ENCODE peak calls at places on chromosomes 1 and 21, in five cellular contexts. One of them, this sample, is unnamed.

GRCh38 chr1:240608707-240609106 is 3.2 kb downstream of the GREM2 start:
- DNase-seq in psoas muscle: no peak
- DNase-seq in MG63: no peak
- DNase-seq in Panc1: no peak
- DNase-seq in A549: peak; percentile 38
- DNase-seq in this sample: no peak

GRCh38 chr1:151371744-151372410 is 628 bp downstream of the SELENBP1 start:
- DNase-seq in psoas muscle: peak; percentile 57
- DNase-seq in MG63: peak; percentile 46
- DNase-seq in Panc1: no peak
- DNase-seq in A549: peak; percentile 39
- DNase-seq in this sample: peak; percentile 76

GRCh38 chr1:219660666-219661463 is 48.0 kb upstream of the ZC3H11B start:
- DNase-seq in psoas muscle: peak; percentile 88
- DNase-seq in MG63: peak; percentile 55
- DNase-seq in Panc1: peak; percentile 71
- DNase-seq in A549: peak; percentile 93
- DNase-seq in this sample: peak; percentile 71

GRCh38 chr1:10759413-10760200 is 36.8 kb downstream of the CASZ1 start:
- DNase-seq in psoas muscle: no peak
- DNase-seq in MG63: no peak
- DNase-seq in Panc1: no peak
- DNase-seq in A549: no peak
- DNase-seq in this sample: peak; percentile 99

GRCh38 chr1:21205416-21205815 is 28.7 kb upstream of the EIF4G3 start:
- DNase-seq in psoas muscle: no peak
- DNase-seq in MG63: no peak
- DNase-seq in Panc1: no peak
- DNase-seq in A549: no peak
- DNase-seq in this sample: no peak

GRCh38 chr1:54290443-54291184 is 90.6 kb downstream of the MRPL37 start:
- DNase-seq in psoas muscle: no peak
- DNase-seq in MG63: no peak
- DNase-seq in Panc1: no peak
- DNase-seq in A549: peak; percentile 15
- DNase-seq in this sample: peak; percentile 91

GRCh38 chr1:21311016-21311415 is 20.8 kb upstream of the ECE1 start:
- DNase-seq in psoas muscle: no peak
- DNase-seq in MG63: no peak
- DNase-seq in Panc1: no peak
- DNase-seq in A549: no peak
- DNase-seq in this sample: no peak

GRCh38 chr1:155205969-155206593 is 1.6 kb downstream of the THBS3 start:
- DNase-seq in psoas muscle: no peak
- DNase-seq in MG63: no peak
- DNase-seq in Panc1: no peak
- DNase-seq in A549: no peak
- DNase-seq in this sample: no peak

GRCh38 chr1:64042331-64043100 is 160.9 kb upstream of the UBE2U start:
- DNase-seq in psoas muscle: no peak
- DNase-seq in MG63: peak; percentile 74
- DNase-seq in Panc1: no peak
- DNase-seq in A549: no peak
- DNase-seq in this sample: peak; percentile 49

GRCh38 chr1:1168451-1169411 is 4.9 kb upstream of the TTLL10 start:
- DNase-seq in psoas muscle: peak; percentile 9
- DNase-seq in MG63: no peak
- DNase-seq in Panc1: no peak
- DNase-seq in A549: no peak
- DNase-seq in this sample: no peak

GRCh38 chr1:223175633-223176032 is 32.6 kb upstream of the TLR5 start:
- DNase-seq in psoas muscle: no peak
- DNase-seq in MG63: no peak
- DNase-seq in Panc1: no peak
- DNase-seq in A549: no peak
- DNase-seq in this sample: no peak

GRCh38 chr1:31416101-31416736 is 3.2 kb downstream of the SERINC2 start:
- DNase-seq in psoas muscle: no peak
- DNase-seq in MG63: no peak
- DNase-seq in Panc1: no peak
- DNase-seq in A549: no peak
- DNase-seq in this sample: no peak

GRCh38 chr1:202951437-202951836 is 6.7 kb downstream of the ADIPOR1 start:
- DNase-seq in psoas muscle: no peak
- DNase-seq in MG63: no peak
- DNase-seq in Panc1: no peak
- DNase-seq in A549: no peak
- DNase-seq in this sample: no peak

GRCh38 chr1:62991152-62991551 is 207.2 kb downstream of the ATG4C start:
- DNase-seq in psoas muscle: no peak
- DNase-seq in MG63: no peak
- DNase-seq in Panc1: no peak
- DNase-seq in A549: no peak
- DNase-seq in this sample: no peak
- H3K9me3 ChIP-seq in psoas muscle: no peaks in the 10 kb centered on the region
- H3K9me3 ChIP-seq in MG63: no peaks in the 10 kb centered on the region
- H3K9me3 ChIP-seq in Panc1: no peaks in the 10 kb centered on the region
- H3K9me3 ChIP-seq in A549: no peaks in the 10 kb centered on the region
- H3K9me3 ChIP-seq in this sample: no peaks in the 10 kb centered on the region

DNA sequence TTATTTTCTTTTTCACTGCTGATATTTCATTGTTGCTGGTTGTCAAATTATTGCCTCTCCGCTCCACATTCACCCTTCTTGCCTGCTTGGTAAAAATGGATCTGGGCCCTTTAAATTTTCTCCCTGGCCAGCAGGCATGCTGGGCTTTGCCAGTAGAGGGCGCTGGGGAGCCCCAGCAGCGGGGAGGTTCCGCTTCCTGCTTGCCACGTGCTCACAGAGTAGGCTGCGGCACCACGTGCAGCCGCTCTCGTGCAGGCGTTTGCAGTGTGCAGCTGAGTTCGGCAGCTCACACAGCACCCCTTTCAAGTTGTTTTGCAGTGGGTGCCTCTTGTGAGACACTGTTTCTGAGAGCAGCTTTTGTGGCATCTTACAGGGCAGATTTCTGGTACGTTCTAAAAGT is at the start of gene ACTL8:
- DNase-seq in psoas muscle: no peak
- DNase-seq in MG63: no peak
- DNase-seq in Panc1: no peak
- DNase-seq in A549: peak; percentile 44
- DNase-seq in this sample: no peak
- H3K9me3 ChIP-seq in psoas muscle: peaks cover 29% of the 10 kb centered on the region
- H3K9me3 ChIP-seq in MG63: peaks cover 20% of the 10 kb centered on the region
- H3K9me3 ChIP-seq in Panc1: peaks cover 16% of the 10 kb centered on the region
- H3K9me3 ChIP-seq in A549: peaks cover 28% of the 10 kb centered on the region
- H3K9me3 ChIP-seq in this sample: peaks cover 6% of the 10 kb centered on the region

GRCh38 chr21:40556442-40556968 is 290.5 kb downstream of the DSCAM start:
- DNase-seq in psoas muscle: no peak
- DNase-seq in MG63: no peak
- DNase-seq in Panc1: no peak
- DNase-seq in A549: no peak
- DNase-seq in this sample: no peak

GRCh38 chr21:40553781-40554180 is 293.2 kb downstream of the DSCAM start:
- DNase-seq in psoas muscle: no peak
- DNase-seq in MG63: no peak
- DNase-seq in Panc1: no peak
- DNase-seq in A549: no peak
- DNase-seq in this sample: no peak

GRCh38 chr21:40555129-40555528 is 291.8 kb downstream of the DSCAM start:
- DNase-seq in psoas muscle: no peak
- DNase-seq in MG63: no peak
- DNase-seq in Panc1: no peak
- DNase-seq in A549: no peak
- DNase-seq in this sample: no peak
- H3K9me3 ChIP-seq in psoas muscle: no peaks in the 10 kb centered on the region
- H3K9me3 ChIP-seq in MG63: no peaks in the 10 kb centered on the region
- H3K9me3 ChIP-seq in Panc1: no peaks in the 10 kb centered on the region
- H3K9me3 ChIP-seq in A549: no peaks in the 10 kb centered on the region
- H3K9me3 ChIP-seq in this sample: no peaks in the 10 kb centered on the region

DNA sequence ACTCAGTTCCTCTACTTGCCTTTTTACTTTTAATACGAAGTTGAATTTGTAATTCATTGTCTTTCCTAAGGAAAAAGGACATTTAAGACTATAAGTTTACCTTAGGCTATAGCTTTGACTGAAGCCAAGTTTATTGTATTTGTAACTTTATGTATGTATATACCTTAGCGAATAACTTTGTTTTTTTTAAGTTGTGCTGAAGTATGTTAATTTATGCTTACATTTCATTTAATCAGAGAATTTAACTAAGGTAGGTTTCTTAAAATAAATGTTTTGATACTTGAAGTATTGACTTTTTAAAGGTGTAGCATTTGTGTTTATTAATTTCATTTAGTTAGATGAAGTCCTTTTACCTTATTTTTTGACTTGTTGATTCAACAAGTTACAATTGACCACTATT is 55.2 kb upstream of the TPTE start:
- DNase-seq in psoas muscle: no peak
- DNase-seq in MG63: no peak
- DNase-seq in Panc1: no peak
- DNase-seq in A549: no peak
- DNase-seq in this sample: no peak
- H3K9me3 ChIP-seq in psoas muscle: no peaks in the 10 kb centered on the region
- H3K9me3 ChIP-seq in MG63: no peaks in the 10 kb centered on the region
- H3K9me3 ChIP-seq in Panc1: peaks cover 6% of the 10 kb centered on the region
- H3K9me3 ChIP-seq in A549: peaks cover 2% of the 10 kb centered on the region
- H3K9me3 ChIP-seq in this sample: peaks cover 8% of the 10 kb centered on the region

GRCh38 chr1:95222629-95223028 is 11.4 kb upstream of the RWDD3 start:
- DNase-seq in psoas muscle: no peak
- DNase-seq in MG63: no peak
- DNase-seq in Panc1: no peak
- DNase-seq in A549: no peak
- DNase-seq in this sample: no peak
- H3K9me3 ChIP-seq in psoas muscle: no peaks in the 10 kb centered on the region
- H3K9me3 ChIP-seq in MG63: no peaks in the 10 kb centered on the region
- H3K9me3 ChIP-seq in Panc1: no peaks in the 10 kb centered on the region
- H3K9me3 ChIP-seq in A549: no peaks in the 10 kb centered on the region
- H3K9me3 ChIP-seq in this sample: no peaks in the 10 kb centered on the region

DNA sequence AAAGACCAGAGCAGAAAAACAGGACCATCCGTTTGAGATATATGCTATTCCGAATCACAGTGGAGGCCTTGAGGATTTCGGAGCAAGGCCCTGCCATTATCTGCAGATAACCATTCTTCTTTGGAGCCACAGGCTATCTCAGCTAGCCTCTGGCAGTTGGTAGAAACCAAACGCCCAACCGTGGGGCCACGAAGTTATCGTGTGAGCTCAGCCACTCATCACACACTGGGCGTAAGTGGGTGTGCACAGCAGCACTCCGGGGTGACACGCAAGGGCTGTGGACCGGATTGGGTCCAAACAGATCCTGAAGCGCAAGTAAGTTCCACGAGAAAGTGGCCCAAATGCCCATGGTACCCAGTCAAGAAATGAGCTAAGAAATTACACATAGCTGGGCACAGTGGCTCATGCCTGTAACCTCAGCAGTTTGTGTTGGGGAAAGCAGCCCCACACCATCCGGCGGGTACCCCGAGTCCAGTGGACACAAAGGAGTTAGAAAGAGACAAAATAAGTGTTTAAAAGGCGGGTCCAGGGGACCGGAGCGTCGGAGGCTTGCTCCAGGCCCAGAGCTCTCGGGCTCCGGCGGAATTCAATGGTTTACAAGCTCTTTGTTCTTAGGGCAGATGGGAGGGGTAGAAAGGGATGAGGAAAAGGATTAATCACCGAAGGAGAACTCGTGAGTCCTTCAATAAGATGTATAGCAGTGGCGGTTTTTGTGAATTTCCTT is 130.6 kb downstream of the LIPI start:
- DNase-seq in psoas muscle: no peak
- DNase-seq in MG63: no peak
- DNase-seq in Panc1: no peak
- DNase-seq in A549: no peak
- DNase-seq in this sample: no peak
- H3K9me3 ChIP-seq in psoas muscle: no peaks in the 10 kb centered on the region
- H3K9me3 ChIP-seq in MG63: no peaks in the 10 kb centered on the region
- H3K9me3 ChIP-seq in Panc1: no peaks in the 10 kb centered on the region
- H3K9me3 ChIP-seq in A549: no peaks in the 10 kb centered on the region
- H3K9me3 ChIP-seq in this sample: peaks cover 4% of the 10 kb centered on the region

GRCh38 chr1:152580433-152580832 is at the start of gene LCE3D:
- DNase-seq in psoas muscle: no peak
- DNase-seq in MG63: no peak
- DNase-seq in Panc1: no peak
- DNase-seq in A549: no peak
- DNase-seq in this sample: no peak

GRCh38 chr1:152582647-152583046 is 2.3 kb upstream of the LCE3D start:
- DNase-seq in psoas muscle: no peak
- DNase-seq in MG63: peak; percentile 53
- DNase-seq in Panc1: no peak
- DNase-seq in A549: peak; percentile 55
- DNase-seq in this sample: no peak

GRCh38 chr1:152577168-152577567 is 3.1 kb downstream of the LCE3D start:
- DNase-seq in psoas muscle: no peak
- DNase-seq in MG63: no peak
- DNase-seq in Panc1: no peak
- DNase-seq in A549: no peak
- DNase-seq in this sample: no peak
- H3K9me3 ChIP-seq in psoas muscle: no peaks in the 10 kb centered on the region
- H3K9me3 ChIP-seq in MG63: no peaks in the 10 kb centered on the region
- H3K9me3 ChIP-seq in Panc1: no peaks in the 10 kb centered on the region
- H3K9me3 ChIP-seq in A549: no peaks in the 10 kb centered on the region
- H3K9me3 ChIP-seq in this sample: no peaks in the 10 kb centered on the region

This sample was measured in small intestine.